ENCODE peak calls at places on chromosomes 12 and 14, in six cellular contexts. Y is OCI-LY7, A is fibroblast of lung, S is right atrium auricular region, U is testis, R is uterus. Q is an unnamed sample.

GRCh38 chr12:71972441-71973074 is 33.9 kb downstream of the TPH2 start:
- DNase-seq in S (no peak), Y (peak; percentile 2), R (no peak), A (no peak), U (no peak), Q (no peak)

GRCh38 chr12:57031228-57031670 is 14.9 kb upstream of the TAC3 start:
- DNase-seq in Y (peak; percentile 35), R (no peak), U (no peak), A (no peak), S (no peak), Q (no peak)

GRCh38 chr12:76216585-76217472 is 131.4 kb downstream of the BBS10 start:
- DNase-seq in U (no peak), A (no peak), Y (no peak), R (no peak), S (no peak), Q (no peak)

GRCh38 chr12:116880817-116881324 is 370 bp downstream of the HRK start:
- DNase-seq in R (no peak), U (peak; percentile 57), A (peak; percentile 18), S (no peak), Y (peak; percentile 93), Q (no peak)

GRCh38 chr12:2113501-2113912 is 60.7 kb downstream of the CACNA1C start:
- DNase-seq in U (no peak), A (no peak), S (no peak), Y (no peak), R (no peak), Q (no peak)

GRCh38 chr12:80763874-80764273 is 47.2 kb downstream of the MYF5 start:
- DNase-seq in S (no peak), U (peak; percentile 27), Y (peak; percentile 59), A (peak; percentile 81), R (no peak), Q (no peak)

GRCh38 chr12:46831335-46832083 is 5.7 kb upstream of the SLC38A4 start:
- DNase-seq in U (peak; percentile 20), Y (no peak), S (no peak), R (no peak), A (peak; percentile 24), Q (no peak)

GRCh38 chr12:112967858-112968257 is 10.5 kb upstream of the OAS2 start:
- DNase-seq in U (no peak), R (no peak), Y (no peak), S (no peak), A (no peak), Q (no peak)

GRCh38 chr12:11697670-11698387 is 48.4 kb downstream of the ETV6 start:
- DNase-seq in U (no peak), S (no peak), Y (no peak), A (peak; percentile 37), R (no peak), Q (no peak)

GRCh38 chr14:81831128-81831815 is 297.6 kb upstream of the SEL1L start:
- DNase-seq in R (no peak), A (no peak), Y (no peak), S (peak; percentile 78), U (no peak), Q (no peak)

GRCh38 chr14:29810657-29811056 is 117.0 kb downstream of the PRKD1 start:
- DNase-seq in S (no peak), Y (no peak), U (no peak), A (peak; percentile 33), R (no peak), Q (no peak)

GRCh38 chr14:50603565-50603964 is 43.6 kb downstream of the ATL1 start:
- DNase-seq in S (no peak), A (no peak), Y (no peak), R (no peak), U (no peak), Q (no peak)

GRCh38 chr14:24172261-24172860 is 481 bp downstream of the REC8 start:
- DNase-seq in U (no peak), R (no peak), S (no peak), A (no peak), Y (no peak), Q (no peak)
- H3K27ac ChIP-seq in U (no peak overlapping the region), R (peak overlapping the region; percentile 26), S (no peak overlapping the region), A (no peak overlapping the region), Y (no peak overlapping the region), Q (peak overlapping the region; percentile 19)

GRCh38 chr12:121894633-121895032 is 6.0 kb downstream of the PSMD9 start:
- DNase-seq in S (no peak), Y (peak; percentile 72), R (peak; percentile 49), A (peak; percentile 47), U (peak; percentile 39), Q (no peak)
- H3K27ac ChIP-seq in S (no peak overlapping the region), Y (peak overlapping the region; percentile 79), R (no peak overlapping the region), A (peak overlapping the region; percentile 34), U (no peak overlapping the region), Q (no peak overlapping the region)

GRCh38 chr14:76910371-76910890 is 84.2 kb downstream of the LRRC74A start:
- DNase-seq in R (no peak), A (no peak), Y (no peak), U (no peak), S (no peak), Q (no peak)

GRCh38 chr14:76909266-76909665 is 83.1 kb downstream of the LRRC74A start:
- DNase-seq in S (no peak), Y (no peak), U (no peak), R (no peak), A (no peak), Q (no peak)

GRCh38 chr14:76917158-76917596 is 91.0 kb downstream of the LRRC74A start:
- DNase-seq in Y (peak; percentile 28), U (peak; percentile 73), S (peak; percentile 81), A (peak; percentile 82), R (peak; percentile 52), Q (no peak)

GRCh38 chr14:76908834-76909233 is 82.6 kb downstream of the LRRC74A start:
- DNase-seq in U (no peak), S (no peak), A (no peak), R (no peak), Y (peak; percentile 50), Q (no peak)

GRCh38 chr14:76911473-76911872 is 85.3 kb downstream of the LRRC74A start:
- DNase-seq in Y (no peak), A (no peak), S (no peak), U (no peak), R (no peak), Q (no peak)
- H3K27ac ChIP-seq in Y (no peak overlapping the region), A (no peak overlapping the region), S (no peak overlapping the region), U (no peak overlapping the region), R (no peak overlapping the region), Q (no peak overlapping the region)

DNA sequence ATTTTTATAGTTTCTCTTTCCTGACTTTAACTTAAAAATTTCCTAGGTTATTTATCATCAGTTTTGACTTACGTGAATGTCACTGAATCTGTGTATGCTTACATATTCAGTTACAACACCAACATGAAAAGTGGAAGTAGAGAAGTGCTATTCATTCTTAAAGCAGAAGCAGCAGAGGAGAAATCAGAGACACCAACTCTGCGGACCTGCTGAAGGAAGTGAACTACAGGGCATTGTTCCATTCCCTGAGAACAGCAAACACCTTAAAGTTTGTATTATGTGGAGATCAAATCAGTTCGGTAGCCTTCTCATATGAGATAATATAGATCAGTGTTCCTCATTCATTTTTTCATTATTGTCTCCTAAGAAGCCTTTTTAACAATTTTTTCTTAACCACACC is 34.2 kb downstream of the RAD51B start:
- DNase-seq in R (no peak), A (no peak), Y (no peak), S (no peak), U (no peak), Q (no peak)
- H3K27ac ChIP-seq in R (no peak overlapping the region), A (no peak overlapping the region), Y (no peak overlapping the region), S (no peak overlapping the region), U (no peak overlapping the region), Q (no peak overlapping the region)

DNA sequence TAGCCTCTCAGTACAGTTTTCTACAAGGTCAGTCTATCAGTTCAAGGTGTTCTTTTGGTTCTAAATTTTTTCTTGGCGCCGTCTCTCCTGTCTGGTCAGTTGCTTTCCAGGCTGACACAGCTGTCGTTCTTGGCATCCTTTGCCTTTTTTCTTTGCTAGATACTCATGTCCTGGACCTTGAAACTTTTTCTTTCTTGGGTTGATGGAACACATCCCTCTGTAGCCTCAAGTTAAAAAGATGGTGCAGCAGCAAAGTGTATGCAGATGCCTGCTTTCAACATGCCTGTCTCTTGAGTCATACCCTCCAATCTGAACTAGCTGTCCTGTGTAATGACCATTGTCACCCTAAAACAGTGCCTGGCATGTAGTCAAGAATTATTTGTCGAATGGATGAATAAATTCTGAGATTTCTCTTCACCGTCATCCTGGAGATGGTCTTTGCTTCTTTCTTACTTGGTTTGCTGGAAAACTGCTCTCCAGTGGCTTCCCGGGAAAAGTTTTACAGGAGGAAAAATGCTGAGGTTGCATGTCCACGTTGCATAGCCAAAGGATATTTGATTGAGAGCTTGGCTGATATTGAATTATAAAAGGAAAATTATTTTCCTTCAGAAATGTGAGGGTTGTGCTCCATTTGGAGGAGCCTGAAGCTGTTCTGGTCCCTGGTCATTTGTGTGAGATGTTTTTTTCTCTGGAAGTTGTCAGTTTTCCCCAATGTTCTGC is 4.7 kb downstream of the NYNRIN start:
- DNase-seq in A (peak; percentile 61), U (peak; percentile 70), Y (no peak), S (no peak), R (no peak), Q (no peak)
- H3K27ac ChIP-seq in A (no peak overlapping the region), U (no peak overlapping the region), Y (no peak overlapping the region), S (peak overlapping the region; percentile 14), R (peak overlapping the region; percentile 15), Q (no peak overlapping the region)

DNA sequence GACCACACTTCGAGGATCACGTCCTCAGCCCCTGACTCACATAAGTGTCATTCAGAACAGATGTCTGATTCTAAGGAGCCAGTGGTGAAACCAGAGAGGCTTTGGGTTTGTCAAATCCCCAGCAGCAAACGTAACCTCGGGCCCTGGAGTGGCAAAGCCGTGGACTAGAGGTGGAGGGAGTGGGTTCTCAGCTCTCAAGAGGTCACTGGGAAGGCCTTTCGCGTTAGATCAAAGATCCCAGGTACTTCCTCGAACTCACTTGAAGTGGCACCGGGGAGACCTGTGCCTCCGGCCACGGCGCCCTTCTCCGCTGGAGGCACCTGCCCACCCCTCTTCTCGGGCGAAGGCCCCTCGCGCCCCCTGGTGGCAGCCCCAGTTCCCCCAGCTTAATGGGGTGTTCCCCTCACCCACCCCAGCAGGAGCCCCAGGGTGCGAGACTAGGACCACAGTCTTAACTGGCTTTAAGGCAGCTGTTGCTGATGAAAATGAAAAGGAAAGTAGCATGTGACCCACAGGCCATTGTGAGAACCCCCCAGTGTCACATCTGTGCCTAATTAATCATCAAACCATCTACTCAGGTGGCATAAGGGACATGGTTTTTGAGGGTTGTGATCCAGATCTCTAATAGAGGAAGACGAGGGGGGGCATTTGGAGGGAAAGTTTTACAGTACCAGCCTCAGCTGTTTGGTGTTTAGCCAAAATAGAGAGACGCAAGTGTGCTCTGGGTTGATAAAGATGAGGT is 672 bp upstream of the ESR2 start:
- DNase-seq in U (peak; percentile 89), Y (peak; percentile 90), A (peak; percentile 63), R (peak; percentile 28), S (no peak), Q (peak; percentile 14)
- H3K27ac ChIP-seq in U (peak overlapping the region; percentile 51), Y (no peak overlapping the region), A (no peak overlapping the region), R (no peak overlapping the region), S (no peak overlapping the region), Q (no peak overlapping the region)

GRCh38 chr12:4648499-4649357 is at the start of the genes AKAP3 and NDUFA9:
- DNase-seq in Y (peak; percentile 81), R (peak; percentile 76), U (peak; percentile 93), S (peak; percentile 86), A (peak; percentile 89), Q (peak; percentile 84)

GRCh38 chr12:4645023-4645422 is 3.8 kb downstream of the AKAP3 start:
- DNase-seq in U (no peak), Y (no peak), R (no peak), S (no peak), A (no peak), Q (no peak)

GRCh38 chr12:4648099-4648498 is 752 bp downstream of the AKAP3 start:
- DNase-seq in R (no peak), U (no peak), S (no peak), A (peak; percentile 13), Y (peak; percentile 75), Q (no peak)

GRCh38 chr12:4653257-4653656 is 4.3 kb downstream of the NDUFA9 start:
- DNase-seq in A (no peak), U (no peak), S (no peak), Y (no peak), R (no peak), Q (no peak)

GRCh38 chr12:4649358-4649661 is 396 bp downstream of the NDUFA9 start:
- DNase-seq in Y (no peak), A (no peak), U (no peak), S (no peak), R (no peak), Q (no peak)
- H3K27ac ChIP-seq in Y (peak overlapping the region; percentile 59), A (peak overlapping the region; percentile 77), U (peak overlapping the region; percentile 78), S (peak overlapping the region; percentile 84), R (peak overlapping the region; percentile 86), Q (peak overlapping the region; percentile 77)